ENCODE peak calls at places on chromosome 19, in ten cellular contexts. Z, R, T, B, A, K, P, X, U and Y are unnamed samples.

GRCh38 chr19:6126335-6126974 is 9.0 kb upstream of the ACSBG2 start:
- DNase-seq in Z (no peak), R (peak), T (peak), B (no peak), A (no peak), K (no peak), P (no peak), X (peak), U (no peak), Y (no peak)

GRCh38 chr19:17001603-17002183 is 24.9 kb downstream of the CPAMD8 start:
- DNase-seq in Z (peak), R (no peak), T (peak), B (peak), A (no peak), K (peak), P (no peak), X (no peak), U (no peak), Y (peak)

GRCh38 chr19:54668353-54668752 is 5.6 kb downstream of the LILRB4 start:
- DNase-seq in Z (no peak), R (no peak), T (no peak), B (no peak), A (no peak), K (no peak), P (no peak), X (no peak), U (no peak), Y (no peak)

GRCh38 chr19:17703823-17704463 is 15.3 kb upstream of the MAP1S start:
- DNase-seq in Z (peak), R (peak), T (peak), B (peak), A (no peak), K (peak), P (peak), X (peak), U (no peak), Y (peak)

GRCh38 chr19:45184115-45184514 is 5.5 kb downstream of the BLOC1S3 start:
- DNase-seq in Z (no peak), R (no peak), T (no peak), B (no peak), A (no peak), K (no peak), P (no peak), X (no peak), U (no peak), Y (no peak)

GRCh38 chr19:13902993-13903555 is 2.8 kb downstream of the BRME1 start:
- DNase-seq in Z (no peak), R (peak), T (peak), B (no peak), A (no peak), K (no peak), P (no peak), X (no peak), U (no peak), Y (no peak)

GRCh38 chr19:37551123-37551993 is 43.2 kb downstream of the ZNF571 start:
- DNase-seq in Z (peak), R (peak), T (no peak), B (no peak), A (no peak), K (peak), P (peak), X (no peak), U (no peak), Y (peak)

GRCh38 chr19:4870025-4870700 is 2.7 kb upstream of the PLIN3 start:
- DNase-seq in Z (peak), R (peak), T (peak), B (no peak), A (no peak), K (no peak), P (peak), X (no peak), U (no peak), Y (no peak)